ENCODE peak calls at places on chromosomes 5 and 9, in four cellular contexts. J is tibial nerve; K is NCI-H1105; Y is effector memory CD4-positive, alpha-beta T cell. W is an unnamed sample.

GRCh38 chr5:60710362-60710761 is 10.4 kb upstream of the DEPDC1B start:
- DNase-seq in J (no peak), K (no peak), Y (no peak), W (no peak)

GRCh38 chr9:133961226-133962165 is 30.6 kb downstream of the VAV2 start:
- DNase-seq in J (no peak), K (no peak), Y (no peak), W (no peak)

GRCh38 chr5:2780421-2781171 is 29.1 kb upstream of the IRX2 start:
- DNase-seq in J (no peak), K (no peak), Y (no peak), W (no peak)

GRCh38 chr5:159310492-159310891 is 19.8 kb downstream of the IL12B start:
- DNase-seq in J (no peak), K (no peak), Y (no peak), W (no peak)

GRCh38 chr9:123420560-123421210 is 64.7 kb downstream of the CRB2 start:
- DNase-seq in J (no peak), K (no peak), Y (no peak), W (no peak)

GRCh38 chr9:70594546-70594945 is 180.1 kb upstream of the KLF9 start:
- DNase-seq in J (no peak), K (no peak), Y (no peak), W (no peak)

GRCh38 chr5:88660947-88661869 is 221.8 kb downstream of the MEF2C start:
- DNase-seq in J (peak; percentile 33), K (peak; percentile 78), Y (no peak), W (peak; percentile 74)

GRCh38 chr9:110748251-110748893 is 79.8 kb downstream of the MUSK start:
- DNase-seq in J (no peak), K (no peak), Y (no peak), W (no peak)

GRCh38 chr5:5981562-5981961 is 396.8 kb downstream of the MED10 start:
- DNase-seq in J (no peak), K (no peak), Y (no peak), W (no peak)

GRCh38 chr5:106825379-106825778 is 845.4 kb downstream of the EFNA5 start:
- DNase-seq in J (no peak), K (no peak), Y (no peak), W (no peak)

GRCh38 chr5:164204338-164204946 is 699.0 kb downstream of the MAT2B start:
- DNase-seq in J (no peak), K (no peak), Y (no peak), W (no peak)

GRCh38 chr9:100589582-100589981 is 11.7 kb downstream of the CAVIN4 start:
- DNase-seq in J (no peak), K (no peak), Y (no peak), W (no peak)

GRCh38 chr5:15718411-15719178 is 218.6 kb downstream of the FBXL7 start:
- DNase-seq in J (no peak), K (no peak), Y (no peak), W (no peak)

GRCh38 chr5:134077926-134078580 is 36.4 kb upstream of the TCF7 start:
- DNase-seq in J (no peak), K (no peak), Y (no peak), W (no peak)

GRCh38 chr5:62306494-62307363 is 723 bp downstream of the KIF2A start:
- DNase-seq in J (no peak), K (no peak), Y (peak; percentile 43), W (peak; percentile 78)

GRCh38 chr5:159224471-159224870 is 15.1 kb upstream of the RNF145 start:
- DNase-seq in J (no peak), K (no peak), Y (no peak), W (no peak)

GRCh38 chr5:3197699-3198098 is 397.9 kb upstream of the IRX1 start:
- DNase-seq in J (no peak), K (peak; percentile 94), Y (no peak), W (no peak)

GRCh38 chr5:112848116-112848811 is 12.8 kb upstream of the SRP19 start:
- DNase-seq in J (no peak), K (peak; percentile 20), Y (no peak), W (no peak)

GRCh38 chr5:58407042-58407709 is 52.7 kb downstream of the PLK2 start:
- DNase-seq in J (no peak), K (no peak), Y (no peak), W (no peak)

GRCh38 chr5:132840896-132841818 is 10.7 kb upstream of the SHROOM1 start:
- DNase-seq in J (no peak), K (no peak), Y (no peak), W (no peak)

GRCh38 chr5:40475546-40475945 is 204.2 kb upstream of the PTGER4 start:
- DNase-seq in J (no peak), K (no peak), Y (no peak), W (no peak)

GRCh38 chr5:76790632-76791290 is 28.1 kb upstream of the F2RL1 start:
- DNase-seq in J (no peak), K (no peak), Y (no peak), W (no peak)

GRCh38 chr5:33850100-33850594 is 41.6 kb downstream of the ADAMTS12 start:
- DNase-seq in J (no peak), K (no peak), Y (no peak), W (peak; percentile 82)

GRCh38 chr5:83553000-83553486 is 81.5 kb downstream of the VCAN start:
- DNase-seq in J (no peak), K (no peak), Y (no peak), W (no peak)

GRCh38 chr5:80860934-80861613 is 99.1 kb upstream of the RASGRF2 start:
- DNase-seq in J (no peak), K (no peak), Y (no peak), W (no peak)